ENCODE peak calls at places on chromosome 15, in four cellular contexts. One of them, this sample, is unnamed.

GRCh38 chr15:39976291-39977274 is 42.7 kb downstream of the EIF2AK4 start:
- DNase-seq in NCI-H1092: peak; percentile 25
- DNase-seq in T-helper 9 cell: no peak
- DNase-seq in GM04504: peak; percentile 28
- DNase-seq in this sample: no peak

GRCh38 chr15:64681424-64682024 is 93.9 kb downstream of the RBPMS2 start:
- DNase-seq in NCI-H1092: peak; percentile 64
- DNase-seq in T-helper 9 cell: no peak
- DNase-seq in GM04504: peak; percentile 32
- DNase-seq in this sample: no peak

GRCh38 chr15:85479071-85479647 is 98.8 kb downstream of the AKAP13 start:
- DNase-seq in NCI-H1092: no peak
- DNase-seq in T-helper 9 cell: no peak
- DNase-seq in GM04504: no peak
- DNase-seq in this sample: no peak

GRCh38 chr15:88800026-88800425 is 3.2 kb upstream of the ACAN start:
- DNase-seq in NCI-H1092: no peak
- DNase-seq in T-helper 9 cell: no peak
- DNase-seq in GM04504: peak; percentile 17
- DNase-seq in this sample: no peak

GRCh38 chr15:60932051-60932915 is 296.8 kb downstream of the RORA start:
- DNase-seq in NCI-H1092: no peak
- DNase-seq in T-helper 9 cell: peak; percentile 47
- DNase-seq in GM04504: peak; percentile 44
- DNase-seq in this sample: no peak

GRCh38 chr15:66777596-66778313 is 75.7 kb downstream of the SMAD6 start:
- DNase-seq in NCI-H1092: no peak
- DNase-seq in T-helper 9 cell: no peak
- DNase-seq in GM04504: no peak
- DNase-seq in this sample: no peak

GRCh38 chr15:80106051-80106450 is 46.6 kb downstream of the ZFAND6 start:
- DNase-seq in NCI-H1092: no peak
- DNase-seq in T-helper 9 cell: no peak
- DNase-seq in GM04504: no peak
- DNase-seq in this sample: no peak

GRCh38 chr15:48680841-48681240 is 35.3 kb upstream of the FBN1 start:
- DNase-seq in NCI-H1092: no peak
- DNase-seq in T-helper 9 cell: no peak
- DNase-seq in GM04504: no peak
- DNase-seq in this sample: peak; percentile 79

GRCh38 chr15:41494190-41494921 is 682 bp downstream of the ITPKA start:
- DNase-seq in NCI-H1092: peak; percentile 14
- DNase-seq in T-helper 9 cell: peak; percentile 22
- DNase-seq in GM04504: no peak
- DNase-seq in this sample: no peak

GRCh38 chr15:101579766-101580165 is 72.4 kb downstream of the TM2D3 start:
- DNase-seq in NCI-H1092: no peak
- DNase-seq in T-helper 9 cell: no peak
- DNase-seq in GM04504: no peak
- DNase-seq in this sample: no peak

GRCh38 chr15:27490867-27491595 is 520.0 kb downstream of the GABRG3 start:
- DNase-seq in NCI-H1092: no peak
- DNase-seq in T-helper 9 cell: no peak
- DNase-seq in GM04504: no peak
- DNase-seq in this sample: no peak

GRCh38 chr15:38530113-38530512 is 34.5 kb downstream of the RASGRP1 start:
- DNase-seq in NCI-H1092: no peak
- DNase-seq in T-helper 9 cell: no peak
- DNase-seq in GM04504: no peak
- DNase-seq in this sample: no peak

GRCh38 chr15:79923068-79923514 is 26.3 kb upstream of the MTHFS start:
- DNase-seq in NCI-H1092: peak; percentile 1
- DNase-seq in T-helper 9 cell: peak; percentile 54
- DNase-seq in GM04504: peak; percentile 14
- DNase-seq in this sample: no peak

GRCh38 chr15:43943511-43943910 is 116.7 kb downstream of the WDR76 start:
- DNase-seq in NCI-H1092: no peak
- DNase-seq in T-helper 9 cell: no peak
- DNase-seq in GM04504: peak; percentile 30
- DNase-seq in this sample: no peak

GRCh38 chr15:26166429-26166828 is 303.3 kb upstream of the ATP10A start:
- DNase-seq in NCI-H1092: no peak
- DNase-seq in T-helper 9 cell: no peak
- DNase-seq in GM04504: no peak
- DNase-seq in this sample: no peak

GRCh38 chr15:63915888-63916731 is 82.4 kb upstream of the HERC1 start:
- DNase-seq in NCI-H1092: no peak
- DNase-seq in T-helper 9 cell: no peak
- DNase-seq in GM04504: no peak
- DNase-seq in this sample: no peak

GRCh38 chr15:77622212-77622941 is 10.3 kb downstream of the LINGO1 start:
- DNase-seq in NCI-H1092: no peak
- DNase-seq in T-helper 9 cell: no peak
- DNase-seq in GM04504: no peak
- DNase-seq in this sample: no peak

GRCh38 chr15:57319226-57319918 is 56.9 kb upstream of the CGNL1 start:
- DNase-seq in NCI-H1092: no peak
- DNase-seq in T-helper 9 cell: no peak
- DNase-seq in GM04504: no peak
- DNase-seq in this sample: no peak

GRCh38 chr15:80163217-80163616 is 10.4 kb downstream of the FAH start:
- DNase-seq in NCI-H1092: no peak
- DNase-seq in T-helper 9 cell: no peak
- DNase-seq in GM04504: no peak
- DNase-seq in this sample: no peak

GRCh38 chr15:63373866-63374548 is 7.6 kb downstream of the CA12 start:
- DNase-seq in NCI-H1092: no peak
- DNase-seq in T-helper 9 cell: no peak
- DNase-seq in GM04504: no peak
- DNase-seq in this sample: no peak

GRCh38 chr15:88398011-88398410 is 69.2 kb downstream of the MRPL46 start:
- DNase-seq in NCI-H1092: no peak
- DNase-seq in T-helper 9 cell: no peak
- DNase-seq in GM04504: no peak
- DNase-seq in this sample: no peak

GRCh38 chr15:88604972-88605506 is 16.1 kb upstream of the AEN start:
- DNase-seq in NCI-H1092: no peak
- DNase-seq in T-helper 9 cell: no peak
- DNase-seq in GM04504: no peak
- DNase-seq in this sample: no peak

GRCh38 chr15:87461621-87462020 is 794.9 kb downstream of the NTRK3 start:
- DNase-seq in NCI-H1092: no peak
- DNase-seq in T-helper 9 cell: no peak
- DNase-seq in GM04504: peak; percentile 2
- DNase-seq in this sample: no peak

GRCh38 chr15:67133738-67134576 is 68.6 kb downstream of the SMAD3 start:
- DNase-seq in NCI-H1092: no peak
- DNase-seq in T-helper 9 cell: peak; percentile 54
- DNase-seq in GM04504: no peak
- DNase-seq in this sample: no peak

GRCh38 chr15:43969802-43970375 is 143.1 kb downstream of the WDR76 start:
- DNase-seq in NCI-H1092: no peak
- DNase-seq in T-helper 9 cell: no peak
- DNase-seq in GM04504: no peak
- DNase-seq in this sample: no peak

GRCh38 chr15:40871749-40872617 is 2.1 kb downstream of the RHOV start:
- DNase-seq in NCI-H1092: no peak
- DNase-seq in T-helper 9 cell: no peak
- DNase-seq in GM04504: no peak
- DNase-seq in this sample: no peak

GRCh38 chr15:25438601-25439455 is at the start of gene UBE3A:
- DNase-seq in NCI-H1092: peak; percentile 83
- DNase-seq in T-helper 9 cell: peak; percentile 79
- DNase-seq in GM04504: peak; percentile 87
- DNase-seq in this sample: peak; percentile 72

GRCh38 chr15:72009207-72009606 is 108.7 kb downstream of the MYO9A start:
- DNase-seq in NCI-H1092: no peak
- DNase-seq in T-helper 9 cell: no peak
- DNase-seq in GM04504: no peak
- DNase-seq in this sample: no peak

GRCh38 chr15:71411538-71412482 is 296.5 kb downstream of the THSD4 start:
- DNase-seq in NCI-H1092: no peak
- DNase-seq in T-helper 9 cell: no peak
- DNase-seq in GM04504: peak; percentile 17
- DNase-seq in this sample: no peak